ENCODE peak calls at places on chromosomes 11 and 22, in eight cellular contexts. P, U, N, H, Y, R, W and I are unnamed samples.

GRCh38 chr11:65041206-65042035 is at the start of gene SAC3D1:
- DNase-seq in R (no peak), N (peak), W (peak), H (no peak), U (no peak), P (no peak), Y (no peak), I (no peak)

GRCh38 chr11:57650739-57651090 is 1.0 kb upstream of the YPEL4 start:
- DNase-seq in U (no peak), Y (no peak), W (no peak), P (no peak), H (no peak), R (no peak), N (no peak), I (no peak)

GRCh38 chr11:130118636-130119387 is 40.8 kb upstream of the ST14 start:
- DNase-seq in W (no peak), H (no peak), Y (no peak), N (no peak), P (peak), U (no peak), R (no peak), I (no peak)

GRCh38 chr11:445765-446588 is 4.1 kb upstream of the PTDSS2 start:
- DNase-seq in Y (no peak), N (no peak), P (no peak), H (no peak), U (no peak), W (no peak), R (no peak), I (no peak)

GRCh38 chr11:133964946-133965632 is 8.3 kb upstream of the IGSF9B start:
- DNase-seq in W (no peak), Y (no peak), R (no peak), U (peak), H (peak), N (peak), P (no peak), I (no peak)

GRCh38 chr11:117610045-117610444 is 187.0 kb downstream of the DSCAML1 start:
- DNase-seq in W (no peak), U (no peak), R (no peak), N (no peak), Y (no peak), H (no peak), P (no peak), I (no peak)

GRCh38 chr11:12235945-12236743 is 125.8 kb downstream of the MICAL2 start:
- DNase-seq in N (peak), W (peak), U (peak), H (peak), Y (peak), P (peak), R (peak), I (no peak)

GRCh38 chr11:124801636-124802312 is 1.6 kb upstream of the MSANTD2 start:
- DNase-seq in N (no peak), W (no peak), P (no peak), H (no peak), R (no peak), U (no peak), Y (no peak), I (no peak)

GRCh38 chr11:119573858-119574257 is 150.9 kb upstream of the THY1 start:
- DNase-seq in W (no peak), U (no peak), R (no peak), P (peak), H (no peak), Y (no peak), N (no peak), I (no peak)

GRCh38 chr11:86958259-86958658 is 3.1 kb upstream of the FZD4 start:
- DNase-seq in N (no peak), U (no peak), P (no peak), W (no peak), Y (no peak), R (no peak), H (no peak), I (no peak)

GRCh38 chr22:37911697-37912096 is 5.6 kb downstream of the MICALL1 start:
- DNase-seq in Y (no peak), P (no peak), U (no peak), R (no peak), N (no peak), W (no peak), H (no peak), I (no peak)

GRCh38 chr11:114815761-114816160 is 137.4 kb downstream of the NXPE2 start:
- DNase-seq in H (no peak), N (no peak), P (no peak), Y (no peak), R (no peak), W (no peak), U (no peak), I (no peak)

GRCh38 chr22:46758867-46759290 is 3.6 kb upstream of the TBC1D22A start:
- DNase-seq in R (peak), P (peak), N (peak), U (peak), Y (no peak), W (no peak), H (peak), I (peak)

GRCh38 chr11:57407941-57408475 is 17.6 kb upstream of the PRG2 start:
- DNase-seq in U (no peak), R (no peak), W (no peak), N (no peak), H (no peak), P (no peak), Y (no peak), I (no peak)

GRCh38 chr11:59779487-59779886 is 24.3 kb downstream of the STX3 start:
- DNase-seq in W (no peak), Y (no peak), H (no peak), N (no peak), R (no peak), P (no peak), U (no peak), I (no peak)

GRCh38 chr11:62000539-62001446 is 33.4 kb upstream of the FTH1 start:
- DNase-seq in Y (no peak), H (no peak), W (no peak), U (no peak), N (no peak), P (no peak), R (no peak), I (no peak)